ENCODE peak calls at places on chromosome 10, in five cellular contexts. I, K, J, R and Q are unnamed samples.

GRCh38 chr10:60760711-60761210 is 17.5 kb upstream of the CDK1 start:
- DNase-seq in I (no peak), K (no peak), R (no peak), J (no peak), Q (no peak)

GRCh38 chr10:124898493-124898892 is 43.4 kb upstream of the ZRANB1 start:
- DNase-seq in I (no peak), J (no peak), K (no peak), R (no peak), Q (no peak)

GRCh38 chr10:67629461-67629971 is 66.5 kb downstream of the CTNNA3 start:
- DNase-seq in J (peak; percentile 8), I (no peak), R (no peak), K (no peak), Q (no peak)

GRCh38 chr10:93475871-93476270 is 6.3 kb downstream of the MYOF start:
- DNase-seq in K (no peak), J (no peak), R (no peak), I (no peak), Q (no peak)

GRCh38 chr10:7312179-7312857 is 98.5 kb downstream of the SFMBT2 start:
- DNase-seq in R (no peak), I (no peak), J (no peak), K (no peak), Q (no peak)

GRCh38 chr10:13789448-13789829 is 202.7 kb downstream of the PRPF18 start:
- DNase-seq in R (no peak), I (no peak), K (no peak), J (no peak), Q (no peak)

GRCh38 chr10:122911889-122912484 is 1.6 kb downstream of the FAM24A start:
- DNase-seq in I (peak; percentile 82), J (peak; percentile 64), R (no peak), K (peak; percentile 59), Q (peak; percentile 3)

GRCh38 chr10:124146491-124146890 is 53.1 kb upstream of the CHST15 start:
- DNase-seq in K (no peak), I (no peak), J (no peak), R (no peak), Q (no peak)

GRCh38 chr10:97333351-97333600 is 1.3 kb downstream of the FRAT2 start:
- DNase-seq in I (no peak), J (peak; percentile 56), K (peak; percentile 38), R (no peak), Q (peak; percentile 71)

GRCh38 chr10:69656719-69657269 is 26.7 kb downstream of the FAM241B start:
- DNase-seq in J (no peak), R (no peak), K (no peak), I (no peak), Q (no peak)

GRCh38 chr10:12625393-12626023 is 276.2 kb downstream of the CAMK1D start:
- DNase-seq in K (no peak), R (no peak), I (no peak), J (no peak), Q (no peak)

GRCh38 chr10:113550365-113550764 is 2.5 kb upstream of the HABP2 start:
- DNase-seq in I (no peak), J (peak; percentile 21), K (peak; percentile 9), R (no peak), Q (no peak)

GRCh38 chr10:22339761-22340361 is 5.4 kb upstream of the SPAG6 start:
- DNase-seq in K (peak; percentile 47), J (no peak), I (peak; percentile 18), R (no peak), Q (no peak)

GRCh38 chr10:32056136-32057040 is at the start of gene KIF5B:
- DNase-seq in K (peak; percentile 97), R (peak; percentile 93), I (peak; percentile 87), J (peak; percentile 90), Q (peak; percentile 84)

GRCh38 chr10:73293461-73293860 is 41.0 kb upstream of the MRPS16 start:
- DNase-seq in K (no peak), I (no peak), R (no peak), J (no peak), Q (no peak)

GRCh38 chr10:52774600-52775106 is 2.1 kb upstream of the MBL2 start:
- DNase-seq in J (no peak), K (no peak), R (no peak), I (no peak), Q (no peak)

GRCh38 chr10:13414855-13415254 is 66.8 kb upstream of the SEPHS1 start:
- DNase-seq in J (peak; percentile 39), K (peak; percentile 42), R (no peak), I (no peak), Q (peak; percentile 30)

GRCh38 chr10:100025528-100026070 is 15.9 kb upstream of the DNMBP start:
- DNase-seq in J (no peak), R (no peak), I (no peak), K (no peak), Q (no peak)

GRCh38 chr10:33566426-33566825 is 232.0 kb upstream of the NRP1 start:
- DNase-seq in K (no peak), J (no peak), I (no peak), R (no peak), Q (no peak)

GRCh38 chr10:130141878-130142277 is 5.7 kb downstream of the GLRX3 start:
- DNase-seq in K (no peak), J (no peak), I (no peak), R (no peak), Q (no peak)

GRCh38 chr10:97406064-97406463 is 4.9 kb upstream of the RRP12 start:
- DNase-seq in J (no peak), R (no peak), I (no peak), K (no peak), Q (no peak)

GRCh38 chr10:22002531-22003110 is 909 bp downstream of the DNAJC1 start:
- DNase-seq in K (no peak), J (peak; percentile 76), I (no peak), R (no peak), Q (peak; percentile 16)

GRCh38 chr10:94097656-94098055 is 103.9 kb downstream of the PLCE1 start:
- DNase-seq in K (no peak), J (no peak), I (no peak), R (no peak), Q (no peak)

GRCh38 chr10:107915277-107915634 is 750.8 kb upstream of the SORCS1 start:
- DNase-seq in I (no peak), J (peak; percentile 57), K (no peak), R (no peak), Q (no peak)

GRCh38 chr10:132290631-132291030 is 17.1 kb downstream of the STK32C start:
- DNase-seq in R (peak; percentile 31), I (no peak), K (no peak), J (no peak), Q (no peak)

GRCh38 chr10:74991435-74991834 is 120.0 kb upstream of the SAMD8 start:
- DNase-seq in K (peak; percentile 68), R (no peak), J (peak; percentile 22), I (no peak), Q (no peak)